ENCODE peak calls at places on chromosomes 3 and 15, in five cellular contexts. I, S, E, G and A are unnamed samples. For H3K36me3 and H3K4me1, the result is how much of the 10 kb centered on the place peaks cover.

GRCh38 chr3:172516318-172517214 is 6.7 kb downstream of the TNFSF10 start:
- ATAC-seq in G (no peak), S (no peak), I (peak), E (peak), A (peak)

GRCh38 chr15:40093224-40093842 is 15.3 kb downstream of the BMF start:
- ATAC-seq in S (peak), G (no peak), E (peak), I (no peak), A (no peak)

GRCh38 chr15:46277994-46278885 is 643.4 kb downstream of the SQOR start:
- ATAC-seq in I (no peak), E (no peak), S (no peak), G (no peak), A (no peak)

GRCh38 chr15:48653216-48653615 is 7.7 kb upstream of the FBN1 start:
- ATAC-seq in I (no peak), G (no peak), E (peak), S (no peak), A (peak)

GRCh38 chr3:16191591-16191990 is 17.1 kb downstream of the GALNT15 start:
- ATAC-seq in S (no peak), E (no peak), G (no peak), I (no peak), A (no peak)

GRCh38 chr3:172688588-172688987 is 22.3 kb downstream of the NCEH1 start:
- ATAC-seq in I (no peak), E (no peak), G (peak), S (no peak), A (no peak)

GRCh38 chr15:79887054-79887453 is 9.8 kb downstream of the MTHFS start:
- ATAC-seq in S (no peak), I (no peak), E (no peak), G (no peak), A (no peak)

GRCh38 chr3:63400259-63400860 is 122.3 kb downstream of the SYNPR start:
- ATAC-seq in S (no peak), E (no peak), G (no peak), I (no peak), A (no peak)

GRCh38 chr3:129741794-129742193 is 135.3 kb upstream of the PLXND1 start:
- ATAC-seq in E (no peak), S (no peak), G (no peak), I (no peak), A (no peak)

GRCh38 chr15:50624616-50625168 is 61.9 kb downstream of the TRPM7 start:
- ATAC-seq in S (no peak), G (no peak), I (no peak), E (no peak), A (no peak)

GRCh38 chr15:74656935-74657535 is 38.8 kb downstream of the EDC3 start:
- ATAC-seq in E (no peak), I (no peak), S (no peak), G (no peak), A (no peak)

GRCh38 chr3:48433472-48434118 is 3.7 kb upstream of the PLXNB1 start:
- ATAC-seq in E (peak), S (no peak), I (peak), G (no peak), A (peak)

GRCh38 chr15:72902245-72902928 is 118.8 kb upstream of the ADPGK start:
- ATAC-seq in I (no peak), S (no peak), G (no peak), E (peak), A (peak)

GRCh38 chr3:41627477-41628087 is 334.3 kb downstream of the ULK4 start:
- ATAC-seq in I (no peak), G (no peak), S (no peak), E (no peak), A (no peak)

GRCh38 chr15:87487484-87487883 is 769.1 kb downstream of the NTRK3 start:
- ATAC-seq in I (no peak), G (no peak), E (no peak), S (no peak), A (no peak)

GRCh38 chr15:88012233-88012632 is 244.3 kb downstream of the NTRK3 start:
- ATAC-seq in E (no peak), I (no peak), S (no peak), G (no peak), A (no peak)

GRCh38 chr3:141542202-141542959 is 55.6 kb downstream of the RASA2 start:
- ATAC-seq in G (no peak), I (no peak), S (no peak), E (no peak), A (no peak)

GRCh38 chr15:81776961-81777360 is 268.9 kb downstream of the MEX3B start:
- ATAC-seq in G (no peak), I (no peak), E (no peak), S (no peak), A (no peak)

GRCh38 chr3:196138464-196138863 is 56.6 kb upstream of the TFRC start:
- ATAC-seq in S (no peak), G (no peak), I (no peak), E (no peak), A (no peak)

GRCh38 chr15:86863226-86863915 is 783.7 kb downstream of the AGBL1 start:
- ATAC-seq in E (peak), I (no peak), S (no peak), G (no peak), A (no peak)

GRCh38 chr3:73622135-73622534 is 2.6 kb downstream of the PDZRN3 start:
- ATAC-seq in I (peak), S (no peak), G (no peak), E (no peak), A (peak)

GRCh38 chr15:66927326-66928077 is 137.9 kb upstream of the SMAD3 start:
- ATAC-seq in S (no peak), I (no peak), E (peak), G (no peak), A (peak)

GRCh38 chr3:99731499-99731898 is 86.2 kb upstream of the CMSS1 start:
- ATAC-seq in G (no peak), S (peak), E (no peak), I (no peak), A (no peak)

GRCh38 chr15:39845582-39845981 is 62.9 kb upstream of the FSIP1 start:
- ATAC-seq in S (peak), G (no peak), E (no peak), I (no peak), A (no peak)

GRCh38 chr15:89002281-89002761 is 85.9 kb upstream of the ABHD2 start:
- ATAC-seq in G (peak), S (peak), E (peak), I (peak), A (no peak)

GRCh38 chr3:178001670-178002101 is 534.5 kb upstream of the KCNMB2 start:
- ATAC-seq in E (peak), S (peak), G (no peak), I (no peak), A (no peak)

DNA sequence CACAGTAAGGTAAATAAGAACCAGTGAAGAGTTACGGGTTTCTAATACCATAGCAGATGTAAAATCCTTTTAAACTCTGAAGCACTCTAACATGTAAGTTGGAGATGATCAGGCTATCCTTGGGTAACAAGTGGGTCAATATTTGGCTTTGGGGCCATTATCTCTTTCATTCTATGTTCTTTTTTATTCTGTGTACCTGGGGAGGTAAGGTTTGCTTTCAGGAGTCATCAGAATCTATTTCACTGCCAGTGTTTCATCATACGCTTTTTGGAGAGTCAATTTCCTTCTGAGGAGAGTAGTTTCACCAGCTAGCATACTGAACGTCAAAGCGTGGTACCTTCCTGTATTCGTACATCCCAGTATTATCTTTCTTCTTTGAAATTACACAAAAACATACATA is 166.5 kb downstream of the GMNC start:
- ATAC-seq in E (no peak), I (no peak), S (no peak), G (no peak), A (no peak)
- H3K36me3 ChIP-seq in E (under half), I (under half), S (under half), G (under half), A (under half)

DNA sequence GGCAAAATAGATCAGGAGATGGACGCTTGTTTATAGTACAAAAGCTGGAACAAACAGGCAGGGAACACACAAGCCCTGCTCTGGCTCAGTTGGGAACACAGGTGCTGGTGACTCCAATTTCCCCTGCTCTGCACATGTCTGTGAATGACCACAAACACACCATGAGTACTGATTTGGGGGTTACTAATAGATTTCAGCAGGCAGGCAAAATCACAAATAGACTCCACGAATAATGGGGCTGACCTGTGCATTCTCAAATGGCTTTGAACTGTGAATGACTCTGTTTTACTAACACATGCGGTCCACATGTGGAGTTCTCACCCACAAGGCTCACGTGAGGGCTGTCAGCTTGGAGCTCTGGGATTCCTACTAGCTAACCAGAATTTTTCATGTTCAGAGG is 3.9 kb downstream of the RTP3 start:
- ATAC-seq in E (no peak), I (no peak), G (no peak), S (peak), A (no peak)
- H3K4me1 ChIP-seq in E (under half), I (under half), G (under half), S (under half), A (under half)

GRCh38 chr3:9384141-9384828 is 13.1 kb upstream of the SETD5 start:
- ATAC-seq in I (peak), G (no peak), E (no peak), S (no peak), A (no peak)
- TF ChIP-seq EP300 in I (no peak), G (no peak), E (no peak), S (no peak), A (no peak)

GRCh38 chr3:112546216-112546759 is 15.5 kb downstream of the ATG3 start:
- ATAC-seq in G (no peak), S (no peak), I (no peak), E (no peak), A (no peak)

GRCh38 chr3:112555535-112556170 is 6.1 kb downstream of the ATG3 start:
- ATAC-seq in I (no peak), E (no peak), S (peak), G (no peak), A (no peak)

GRCh38 chr3:112550859-112551258 is 10.9 kb downstream of the ATG3 start:
- ATAC-seq in S (peak), G (peak), I (peak), E (no peak), A (no peak)
- H3K36me3 ChIP-seq in S (under half), G (under half), I (under half), E (under half), A (under half)

GRCh38 chr3:37249294-37249693 is 74.9 kb upstream of the LRRFIP2 start:
- ATAC-seq in E (no peak), G (no peak), S (no peak), I (no peak), A (no peak)

GRCh38 chr3:37249717-37250116 is 75.3 kb upstream of the LRRFIP2 start:
- ATAC-seq in I (no peak), E (no peak), S (peak), G (no peak), A (no peak)

GRCh38 chr3:37245003-37245402 is 70.6 kb upstream of the LRRFIP2 start:
- ATAC-seq in G (no peak), S (no peak), E (no peak), I (no peak), A (no peak)

GRCh38 chr3:37248179-37248578 is 73.8 kb upstream of the LRRFIP2 start:
- ATAC-seq in G (no peak), E (no peak), S (no peak), I (no peak), A (no peak)

GRCh38 chr3:37247398-37248114 is 73.2 kb upstream of the LRRFIP2 start:
- ATAC-seq in I (no peak), G (no peak), S (no peak), E (no peak), A (no peak)
- H3K4me1 ChIP-seq in I (half or more), G (under half), S (under half), E (under half), A (half or more)

GRCh38 chr3:11720220-11721113 is 76.8 kb upstream of the VGLL4 start:
- ATAC-seq in I (peak), S (peak), E (peak), G (peak), A (peak)
- TF ChIP-seq EP300 in I (no peak), S (no peak), E (peak), G (no peak), A (no peak)